ENCODE peak calls at places on chromosome X, in four cellular contexts. P, G, L and X are unnamed samples.

GRCh38 chrX:69123481-69123880 is 41.8 kb downstream of the PJA1 start:
- DNase-seq in P (no peak), G (no peak), L (no peak), X (no peak)

GRCh38 chrX:53639257-53639656 is 47.3 kb downstream of the HUWE1 start:
- DNase-seq in P (no peak), G (no peak), L (no peak), X (no peak)

GRCh38 chrX:71976753-71977152 is 66.1 kb downstream of the NHSL2 start:
- DNase-seq in P (no peak), G (no peak), L (no peak), X (no peak)

GRCh38 chrX:56745019-56745418 is 16.0 kb downstream of the NBDY start:
- DNase-seq in P (no peak), G (no peak), L (no peak), X (no peak)

GRCh38 chrX:19554786-19555185 is 39.5 kb upstream of the MAP3K15 start:
- DNase-seq in P (no peak), G (no peak), L (no peak), X (no peak)

GRCh38 chrX:40780123-40780522 is 44.8 kb upstream of the MED14 start:
- DNase-seq in P (no peak), G (no peak), L (no peak), X (no peak)

GRCh38 chrX:145524931-145525330 is 277.6 kb downstream of the SPANXN1 start:
- DNase-seq in P (peak), G (no peak), L (no peak), X (no peak)

GRCh38 chrX:17412692-17413091 is 37.7 kb downstream of the NHS start:
- DNase-seq in P (no peak), G (no peak), L (no peak), X (no peak)

GRCh38 chrX:153931151-153931550 is 3.7 kb downstream of the NAA10 start:
- DNase-seq in P (no peak), G (no peak), L (no peak), X (no peak)

GRCh38 chrX:104282326-104282725 is 27.6 kb upstream of the ESX1 start:
- DNase-seq in P (no peak), G (no peak), L (no peak), X (no peak)

GRCh38 chrX:55008571-55009358 is 8.6 kb downstream of the APEX2 start:
- DNase-seq in P (no peak), G (no peak), L (no peak), X (no peak)

GRCh38 chrX:69222103-69223090 is 57.1 kb upstream of the PJA1 start:
- DNase-seq in P (peak), G (peak), L (peak), X (peak)

GRCh38 chrX:7546551-7547080 is 296.4 kb upstream of the VCX start:
- DNase-seq in P (no peak), G (no peak), L (no peak), X (no peak)

GRCh38 chrX:131279617-131280016 is 9.5 kb downstream of the IGSF1 start:
- DNase-seq in P (no peak), G (no peak), L (no peak), X (no peak)

GRCh38 chrX:57587607-57588006 is 4.2 kb upstream of the ZXDB start:
- DNase-seq in P (no peak), G (no peak), L (no peak), X (no peak)

GRCh38 chrX:151359931-151360871 is 36.8 kb upstream of the VMA21 start:
- DNase-seq in P (peak), G (peak), L (no peak), X (peak)